ENCODE peak calls at places on chromosomes 7 and 10, in four cellular contexts. I, G, O and X are unnamed samples.

GRCh38 chr10:15636446-15636845 is 83.3 kb downstream of the ITGA8 start:
- DNase-seq in I (no peak), O (no peak), G (no peak), X (no peak)

GRCh38 chr7:29424295-29424983 is 139.2 kb upstream of the PRR15 start:
- DNase-seq in O (no peak), G (no peak), I (no peak), X (no peak)

GRCh38 chr10:106525871-106526270 is 638.6 kb downstream of the SORCS1 start:
- DNase-seq in O (no peak), G (no peak), I (no peak), X (no peak)

GRCh38 chr10:113357688-113358306 is 195.1 kb upstream of the HABP2 start:
- DNase-seq in G (no peak), O (no peak), I (no peak), X (no peak)

GRCh38 chr7:94276797-94277196 is 117.9 kb upstream of the COL1A2 start:
- DNase-seq in G (no peak), O (no peak), I (no peak), X (no peak)

GRCh38 chr10:15384154-15384553 is 13.1 kb upstream of the FAM171A1 start:
- DNase-seq in G (no peak), I (no peak), O (peak; percentile 15), X (no peak)

GRCh38 chr10:58818889-58819288 is 306.2 kb downstream of the BICC1 start:
- DNase-seq in O (no peak), I (no peak), G (no peak), X (no peak)

GRCh38 chr10:11742779-11743298 is 657 bp downstream of the ECHDC3 start:
- DNase-seq in O (no peak), G (no peak), I (no peak), X (no peak)

GRCh38 chr7:32088336-32088975 is 18.2 kb upstream of the PDE1C start:
- DNase-seq in G (no peak), I (no peak), O (no peak), X (peak; percentile 59)

GRCh38 chr10:24721254-24722106 is 2.2 kb downstream of the ARHGAP21 start:
- DNase-seq in G (no peak), I (peak; percentile 60), O (peak; percentile 46), X (peak; percentile 82)

GRCh38 chr10:60497364-60497763 is 107.7 kb upstream of the ANK3 start:
- DNase-seq in G (no peak), O (no peak), I (no peak), X (no peak)

GRCh38 chr10:15725603-15726002 is 5.9 kb upstream of the ITGA8 start:
- DNase-seq in G (no peak), O (peak; percentile 12), I (peak; percentile 45), X (no peak)

GRCh38 chr7:73717991-73718405 is 1.5 kb downstream of the STX1A start:
- DNase-seq in G (peak; percentile 42), I (peak; percentile 55), O (peak; percentile 56), X (no peak)

GRCh38 chr10:4941540-4942330 is 21.5 kb upstream of the AKR1C1 start:
- DNase-seq in G (no peak), O (no peak), I (no peak), X (no peak)

GRCh38 chr10:97849101-97849490 is 547 bp upstream of the GOLGA7B start:
- DNase-seq in G (no peak), I (peak; percentile 27), O (peak; percentile 20), X (peak; percentile 56)

GRCh38 chr7:135552148-135552547 is 5.6 kb upstream of the NUP205 start:
- DNase-seq in I (no peak), O (no peak), G (no peak), X (no peak)

GRCh38 chr10:47264797-47265281 is 35.2 kb upstream of the GDF10 start:
- DNase-seq in O (peak; percentile 4), I (peak; percentile 7), G (no peak), X (no peak)

GRCh38 chr10:114815751-114816150 is 5.8 kb upstream of the FHIP2A start:
- DNase-seq in I (no peak), G (no peak), O (no peak), X (no peak)

GRCh38 chr10:108358912-108359311 is 1194.4 kb upstream of the SORCS1 start:
- DNase-seq in O (no peak), I (no peak), G (no peak), X (no peak)

GRCh38 chr10:76428541-76429330 is 997.3 kb downstream of the LRMDA start:
- DNase-seq in G (no peak), I (no peak), O (no peak), X (peak; percentile 40)

GRCh38 chr10:50740351-50740688 is 584 bp downstream of the ASAH2B start:
- DNase-seq in G (peak; percentile 5), I (peak; percentile 27), O (peak; percentile 19), X (no peak)

GRCh38 chr10:54869022-54869421 is 68.0 kb upstream of the PCDH15 start:
- DNase-seq in G (no peak), O (no peak), I (no peak), X (no peak)

GRCh38 chr7:43372656-43373355 is 210.1 kb upstream of the STK17A start:
- DNase-seq in G (no peak), O (no peak), I (no peak), X (no peak)

GRCh38 chr7:28808786-28809533 is 149.2 kb downstream of the TRIL start:
- DNase-seq in O (peak; percentile 70), I (peak; percentile 42), G (no peak), X (no peak)

GRCh38 chr7:20642171-20642570 is 26.7 kb downstream of the ABCB5 start:
- DNase-seq in G (no peak), I (no peak), O (no peak), X (no peak)

GRCh38 chr7:6183006-6183405 is 89.4 kb downstream of the CYTH3 start:
- DNase-seq in G (no peak), O (no peak), I (no peak), X (no peak)

GRCh38 chr10:51590802-51591201 is 108.6 kb downstream of the CSTF2T start:
- DNase-seq in I (no peak), G (no peak), O (no peak), X (no peak)

GRCh38 chr10:132742167-132742836 is 43.6 kb downstream of the NKX6-2 start:
- DNase-seq in I (no peak), G (no peak), O (peak; percentile 43), X (no peak)

GRCh38 chr10:79292026-79292425 is 55.2 kb upstream of the PPIF start:
- DNase-seq in O (no peak), G (no peak), I (no peak), X (no peak)
- H3K4me1 ChIP-seq in O (peaks cover 3% of the 10 kb centered on the region), G (no peaks in the 10 kb centered on the region), I (peaks cover 23% of the 10 kb centered on the region), X (peaks cover 65% of the 10 kb centered on the region)

GRCh38 chr7:128794020-128794419 is 2.3 kb downstream of the CCDC136 start:
- DNase-seq in I (peak; percentile 17), O (no peak), G (peak; percentile 33), X (no peak)
- H3K4me3 ChIP-seq in I (no peak overlapping the region), O (no peak overlapping the region), G (no peak overlapping the region), X (no peak overlapping the region)

DNA sequence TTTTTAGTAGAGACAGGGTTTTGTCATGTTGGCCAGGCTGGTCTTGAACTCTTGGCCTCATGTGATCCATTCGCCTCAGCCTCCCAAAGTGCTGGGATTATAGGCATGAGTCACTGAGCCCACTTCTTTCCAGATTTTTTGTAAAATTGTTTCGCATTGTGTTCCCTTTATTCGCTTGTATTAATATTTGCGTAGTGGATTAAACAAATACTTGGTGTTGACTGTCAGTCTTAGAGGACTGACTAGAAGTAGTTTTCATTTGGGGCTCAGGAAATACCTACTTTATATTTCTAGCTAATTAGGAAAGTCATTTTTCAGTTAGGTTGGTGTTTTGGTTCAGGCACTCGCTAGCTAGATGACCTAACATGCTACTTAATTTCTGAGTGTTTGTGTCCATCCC is 11.1 kb downstream of the WAC start:
- DNase-seq in I (no peak), G (no peak), O (no peak), X (no peak)
- H3K4me1 ChIP-seq in I (peaks cover 4% of the 10 kb centered on the region), G (peaks cover 48% of the 10 kb centered on the region), O (peaks cover 9% of the 10 kb centered on the region), X (peaks cover 62% of the 10 kb centered on the region)

GRCh38 chr7:2260820-2261219 is 18.8 kb downstream of the NUDT1 start:
- DNase-seq in I (no peak), G (no peak), O (no peak), X (peak; percentile 87)

GRCh38 chr7:2257651-2258050 is 15.6 kb downstream of the NUDT1 start:
- DNase-seq in O (no peak), G (no peak), I (no peak), X (no peak)

GRCh38 chr7:2258661-2259365 is 16.8 kb downstream of the NUDT1 start:
- DNase-seq in O (no peak), G (no peak), I (no peak), X (peak; percentile 73)

GRCh38 chr7:2261611-2262010 is 19.6 kb downstream of the NUDT1 start:
- DNase-seq in O (no peak), I (peak; percentile 21), G (peak; percentile 51), X (no peak)

DNA sequence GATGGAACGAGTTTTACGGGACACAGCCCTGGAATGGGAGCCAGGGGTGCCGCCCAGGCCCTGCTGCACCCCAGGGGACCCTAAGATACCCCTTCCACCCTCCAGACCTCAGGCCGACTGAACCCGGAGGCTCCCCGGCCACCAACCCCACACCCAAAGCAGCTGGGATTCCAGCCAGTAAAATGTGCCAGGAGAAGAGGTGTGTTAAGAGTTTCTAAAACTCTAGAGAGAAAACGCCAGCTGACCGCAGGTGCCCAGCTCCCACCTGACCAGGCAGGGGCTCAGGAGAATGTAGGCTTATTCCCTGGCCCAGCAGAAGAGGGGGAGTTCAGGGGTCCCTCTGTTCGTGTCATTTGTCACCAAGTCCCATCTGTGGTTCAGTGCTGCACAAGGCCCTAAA is 17.5 kb downstream of the NUDT1 start:
- DNase-seq in O (no peak), G (no peak), I (no peak), X (no peak)
- H3K4me3 ChIP-seq in O (no peak overlapping the region), G (no peak overlapping the region), I (no peak overlapping the region), X (no peak overlapping the region)

GRCh38 chr7:155374276-155375252 is 76.9 kb downstream of the INSIG1 start:
- DNase-seq in G (no peak), O (no peak), I (no peak), X (peak; percentile 74)
- H3K4me1 ChIP-seq in G (no peaks in the 10 kb centered on the region), O (peaks cover 32% of the 10 kb centered on the region), I (peaks cover 58% of the 10 kb centered on the region), X (peaks cover 53% of the 10 kb centered on the region)

DNA sequence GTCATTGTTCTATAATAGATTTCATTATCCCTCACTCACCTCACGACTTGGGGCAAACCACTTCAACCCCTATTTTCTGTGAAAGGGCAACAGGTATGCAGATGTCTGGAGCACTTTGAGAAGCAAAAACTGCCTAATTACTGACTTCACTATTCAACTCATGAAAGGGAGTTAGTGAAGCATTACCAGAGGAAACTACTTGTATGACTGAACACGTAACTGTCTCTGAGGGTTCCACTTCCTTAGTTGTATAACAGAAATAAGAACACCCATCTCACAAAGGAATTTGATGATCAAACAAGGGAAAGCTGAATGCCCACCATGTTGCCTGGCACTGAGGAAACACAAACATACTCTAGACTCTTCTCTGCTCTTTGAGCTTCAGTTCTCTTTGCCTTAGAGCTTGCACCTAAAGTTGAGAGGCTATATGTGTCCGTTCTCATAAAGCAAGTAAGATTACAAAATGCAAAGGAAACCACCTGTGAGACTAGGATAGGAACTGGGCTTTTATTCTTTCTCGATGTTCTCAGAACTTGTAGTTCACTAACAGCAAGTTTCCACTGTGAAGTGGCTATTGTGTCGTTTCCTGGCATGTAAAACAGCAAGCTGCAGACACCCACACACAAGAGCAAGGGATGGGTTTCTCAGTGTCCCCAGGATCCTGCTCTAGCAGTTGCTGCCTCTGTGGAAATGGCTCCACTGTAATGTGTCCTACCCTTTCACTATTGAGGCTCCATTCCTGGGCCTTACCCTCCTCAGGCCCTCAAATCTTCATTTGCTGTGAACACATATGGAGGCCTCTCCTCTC is 2.6 kb downstream of the TMEM243 start:
- DNase-seq in I (no peak), O (peak; percentile 42), G (peak; percentile 80), X (no peak)
- H3K4me3 ChIP-seq in I (no peak overlapping the region), O (no peak overlapping the region), G (peak overlapping the region; percentile 90), X (peak overlapping the region; percentile 87)